ENCODE peak calls at places on chromosomes 4 and X, in ten cellular contexts. X is activated CD8-positive, alpha-beta memory T cell treated with anti-CD3 and anti-CD28 coated beads for 48 hours; M is testis; D is stimulated activated CD4-positive, alpha-beta T cell treated with anti-CD3 and anti-CD28 coated beads, TNF-alpha, amount 100 ng/mL, for 48 hours; B is EL; R is transverse colon; C is stromal cell of bone marrow; V is AG04450; O is M059J; N is ovary. P is an unnamed sample.
A peak's percentile ranks its signal among the peaks of the same experiment; 100 is the strongest.

GRCh38 chr4:33658971-33659370 is 2585.3 kb downstream of the ARAP2 start:
- DNase-seq in X (no peak), M (no peak), D (no peak), B (peak; percentile 2), R (no peak), C (peak; percentile 1), V (no peak), O (no peak), N (no peak), P (no peak)

GRCh38 chr4:73021634-73022033 is 47.9 kb downstream of the COX18 start:
- DNase-seq in X (no peak), M (no peak), D (no peak), B (peak; percentile 58), R (no peak), C (peak; percentile 28), V (no peak), O (peak; percentile 47), N (no peak), P (no peak)

GRCh38 chrX:3545901-3546300 is 167.5 kb downstream of the PRKX start:
- DNase-seq in X (no peak), M (no peak), D (no peak), B (no peak), R (no peak), C (no peak), V (no peak), O (peak; percentile 85), N (no peak), P (no peak)

GRCh38 chr4:15682340-15682725 is 706 bp downstream of the FAM200B start:
- DNase-seq in X (no peak), M (no peak), D (no peak), B (no peak), R (no peak), C (no peak), V (no peak), O (no peak), N (no peak), P (no peak)

GRCh38 chrX:13414006-13414647 is 94.3 kb upstream of the ATXN3L start:
- DNase-seq in X (no peak), M (no peak), D (no peak), B (no peak), R (no peak), C (no peak), V (no peak), O (no peak), N (no peak), P (no peak)

GRCh38 chr4:154818230-154818629 is 37.2 kb downstream of the RBM46 start:
- DNase-seq in X (no peak), M (no peak), D (no peak), B (no peak), R (no peak), C (no peak), V (no peak), O (no peak), N (no peak), P (no peak)

GRCh38 chr4:45442466-45442865 is 681.4 kb downstream of the GABRG1 start:
- DNase-seq in X (no peak), M (no peak), D (no peak), B (no peak), R (no peak), C (no peak), V (no peak), O (no peak), N (no peak), P (no peak)

GRCh38 chr4:184275766-184276165 is 58.1 kb upstream of the ENPP6 start:
- DNase-seq in X (no peak), M (no peak), D (no peak), B (no peak), R (no peak), C (no peak), V (no peak), O (peak; percentile 18), N (no peak), P (no peak)

GRCh38 chr4:126851391-126851790 is 781.4 kb upstream of the INTU start:
- DNase-seq in X (no peak), M (no peak), D (no peak), B (peak; percentile 27), R (no peak), C (peak; percentile 10), V (no peak), O (peak; percentile 59), N (no peak), P (no peak)

GRCh38 chr4:79874197-79874596 is 198.8 kb downstream of the ANTXR2 start:
- DNase-seq in X (no peak), M (no peak), D (no peak), B (no peak), R (no peak), C (no peak), V (no peak), O (no peak), N (no peak), P (no peak)

GRCh38 chrX:30893206-30893605 is 4.2 kb upstream of the TAB3 start:
- DNase-seq in X (no peak), M (no peak), D (no peak), B (peak; percentile 18), R (no peak), C (no peak), V (no peak), O (peak; percentile 71), N (no peak), P (no peak)

GRCh38 chr4:8525383-8526120 is 54.6 kb upstream of the GPR78 start:
- DNase-seq in X (no peak), M (no peak), D (no peak), B (peak; percentile 82), R (no peak), C (no peak), V (no peak), O (peak; percentile 61), N (peak; percentile 53), P (no peak)

GRCh38 chr4:4914059-4914820 is 54.8 kb downstream of the MSX1 start:
- DNase-seq in X (no peak), M (no peak), D (no peak), B (peak; percentile 9), R (no peak), C (peak; percentile 63), V (no peak), O (peak; percentile 76), N (no peak), P (no peak)

GRCh38 chrX:133151320-133151719 is 54.4 kb upstream of the USP26 start:
- DNase-seq in X (no peak), M (no peak), D (no peak), B (no peak), R (peak; percentile 26), C (no peak), V (no peak), O (no peak), N (no peak), P (no peak)

GRCh38 chr4:36130641-36131040 is 113.7 kb downstream of the ARAP2 start:
- DNase-seq in X (no peak), M (no peak), D (no peak), B (no peak), R (no peak), C (no peak), V (no peak), O (no peak), N (no peak), P (no peak)

GRCh38 chr4:177461606-177462005 is 19.4 kb upstream of the AGA start:
- DNase-seq in X (no peak), M (no peak), D (no peak), B (peak; percentile 59), R (no peak), C (no peak), V (no peak), O (no peak), N (no peak), P (no peak)

GRCh38 chrX:34612036-34612435 is 45.0 kb downstream of the TMEM47 start:
- DNase-seq in X (no peak), M (no peak), D (no peak), B (no peak), R (no peak), C (no peak), V (no peak), O (peak; percentile 22), N (no peak), P (no peak)

GRCh38 chr4:25177147-25177546 is 16.9 kb upstream of the SEPSECS start:
- DNase-seq in X (no peak), M (no peak), D (no peak), B (no peak), R (no peak), C (no peak), V (no peak), O (no peak), N (no peak), P (no peak)

GRCh38 chrX:52263417-52263816 is 78.7 kb downstream of the MAGED4 start:
- DNase-seq in X (no peak), M (no peak), D (no peak), B (no peak), R (no peak), C (no peak), V (no peak), O (no peak), N (no peak), P (no peak)

P was measured in left ventricle myocardium inferior.